ENCODE peak calls at places on chromosome 18, in eight cellular contexts. One of them, this sample, is unnamed.

GRCh38 chr18:49854681-49855080 is 41.3 kb upstream of the ACAA2 start:
- DNase-seq in astrocyte of the spinal cord: no peak
- DNase-seq in foreskin fibroblast: no peak
- DNase-seq in tibial artery: no peak
- DNase-seq in IMR-90: no peak
- DNase-seq in GM12892: no peak
- DNase-seq in activated CD8-positive, alpha-beta memory T cell treated with anti-CD3 and anti-CD28 coated beads for 24 hours: no peak
- DNase-seq in HEK293T: no peak
- DNase-seq in this sample: no peak

GRCh38 chr18:9661564-9661963 is 46.5 kb upstream of the RAB31 start:
- DNase-seq in tibial artery: no peak
- DNase-seq in activated CD8-positive, alpha-beta memory T cell treated with anti-CD3 and anti-CD28 coated beads for 24 hours: no peak
- DNase-seq in IMR-90: peak; percentile 40
- DNase-seq in HEK293T: no peak
- DNase-seq in GM12892: no peak
- DNase-seq in astrocyte of the spinal cord: no peak
- DNase-seq in foreskin fibroblast: no peak
- DNase-seq in this sample: no peak

GRCh38 chr18:2900742-2901404 is 54.1 kb downstream of the EMILIN2 start:
- DNase-seq in IMR-90: no peak
- DNase-seq in tibial artery: peak; percentile 43
- DNase-seq in GM12892: no peak
- DNase-seq in astrocyte of the spinal cord: no peak
- DNase-seq in activated CD8-positive, alpha-beta memory T cell treated with anti-CD3 and anti-CD28 coated beads for 24 hours: no peak
- DNase-seq in HEK293T: no peak
- DNase-seq in foreskin fibroblast: no peak
- DNase-seq in this sample: no peak

GRCh38 chr18:77339623-77340022 is 90.0 kb downstream of the GALR1 start:
- DNase-seq in IMR-90: no peak
- DNase-seq in foreskin fibroblast: no peak
- DNase-seq in tibial artery: no peak
- DNase-seq in activated CD8-positive, alpha-beta memory T cell treated with anti-CD3 and anti-CD28 coated beads for 24 hours: no peak
- DNase-seq in GM12892: no peak
- DNase-seq in HEK293T: no peak
- DNase-seq in astrocyte of the spinal cord: no peak
- DNase-seq in this sample: no peak

GRCh38 chr18:8367217-8367988 is 241.8 kb upstream of the RAB12 start:
- DNase-seq in GM12892: peak; percentile 27
- DNase-seq in foreskin fibroblast: no peak
- DNase-seq in tibial artery: no peak
- DNase-seq in astrocyte of the spinal cord: peak; percentile 18
- DNase-seq in activated CD8-positive, alpha-beta memory T cell treated with anti-CD3 and anti-CD28 coated beads for 24 hours: peak; percentile 57
- DNase-seq in HEK293T: peak; percentile 48
- DNase-seq in IMR-90: no peak
- DNase-seq in this sample: no peak

GRCh38 chr18:3857544-3857943 is 407.6 kb downstream of the TGIF1 start:
- DNase-seq in tibial artery: no peak
- DNase-seq in activated CD8-positive, alpha-beta memory T cell treated with anti-CD3 and anti-CD28 coated beads for 24 hours: no peak
- DNase-seq in astrocyte of the spinal cord: no peak
- DNase-seq in foreskin fibroblast: peak; percentile 4
- DNase-seq in IMR-90: peak; percentile 65
- DNase-seq in HEK293T: no peak
- DNase-seq in GM12892: no peak
- DNase-seq in this sample: no peak

GRCh38 chr18:12093520-12094257 is at the start of gene ANKRD62:
- DNase-seq in HEK293T: no peak
- DNase-seq in astrocyte of the spinal cord: no peak
- DNase-seq in IMR-90: no peak
- DNase-seq in foreskin fibroblast: no peak
- DNase-seq in tibial artery: no peak
- DNase-seq in GM12892: no peak
- DNase-seq in activated CD8-positive, alpha-beta memory T cell treated with anti-CD3 and anti-CD28 coated beads for 24 hours: no peak
- DNase-seq in this sample: no peak

GRCh38 chr18:55048892-55049291 is 89.6 kb upstream of the CCDC68 start:
- DNase-seq in activated CD8-positive, alpha-beta memory T cell treated with anti-CD3 and anti-CD28 coated beads for 24 hours: no peak
- DNase-seq in HEK293T: no peak
- DNase-seq in foreskin fibroblast: peak; percentile 23
- DNase-seq in tibial artery: no peak
- DNase-seq in GM12892: no peak
- DNase-seq in astrocyte of the spinal cord: peak; percentile 62
- DNase-seq in IMR-90: peak; percentile 65
- DNase-seq in this sample: no peak

This sample was measured in GM18507.